ENCODE peak calls at places on chromosomes 3 and 15, in seven cellular contexts. One of them, this sample, is unnamed.
A peak's percentile ranks its signal among the peaks of the same experiment; 100 is the strongest.

GRCh38 chr3:178159691-178160090 is 376.5 kb upstream of the KCNMB2 start:
- DNase-seq in NCI-H460: no peak
- DNase-seq in CD8-positive, alpha-beta T cell: no peak
- DNase-seq in neural progenitor cell: peak; percentile 39
- DNase-seq in NCI-H1436: no peak
- DNase-seq in cardiac septum: no peak
- DNase-seq in endothelial cell: no peak
- DNase-seq in this sample: no peak

GRCh38 chr3:13824521-13825316 is 55.2 kb downstream of the WNT7A start:
- DNase-seq in endothelial cell: no peak
- DNase-seq in neural progenitor cell: no peak
- DNase-seq in NCI-H1436: no peak
- DNase-seq in CD8-positive, alpha-beta T cell: no peak
- DNase-seq in NCI-H460: no peak
- DNase-seq in cardiac septum: no peak
- DNase-seq in this sample: no peak

GRCh38 chr3:172152869-172153268 is 113.5 kb downstream of the FNDC3B start:
- DNase-seq in neural progenitor cell: no peak
- DNase-seq in NCI-H1436: no peak
- DNase-seq in endothelial cell: no peak
- DNase-seq in CD8-positive, alpha-beta T cell: no peak
- DNase-seq in cardiac septum: no peak
- DNase-seq in NCI-H460: no peak
- DNase-seq in this sample: no peak

GRCh38 chr15:97944724-97945123 is 15.8 kb upstream of the ARRDC4 start:
- DNase-seq in CD8-positive, alpha-beta T cell: no peak
- DNase-seq in neural progenitor cell: peak; percentile 14
- DNase-seq in NCI-H460: no peak
- DNase-seq in NCI-H1436: no peak
- DNase-seq in cardiac septum: no peak
- DNase-seq in endothelial cell: no peak
- DNase-seq in this sample: no peak

GRCh38 chr3:187210091-187210490 is 12.8 kb downstream of the RTP1 start:
- DNase-seq in neural progenitor cell: no peak
- DNase-seq in NCI-H1436: no peak
- DNase-seq in endothelial cell: no peak
- DNase-seq in NCI-H460: no peak
- DNase-seq in cardiac septum: no peak
- DNase-seq in CD8-positive, alpha-beta T cell: no peak
- DNase-seq in this sample: no peak

GRCh38 chr3:13615019-13615528 is 66.1 kb downstream of the FBLN2 start:
- DNase-seq in NCI-H460: no peak
- DNase-seq in neural progenitor cell: no peak
- DNase-seq in cardiac septum: no peak
- DNase-seq in CD8-positive, alpha-beta T cell: no peak
- DNase-seq in NCI-H1436: no peak
- DNase-seq in endothelial cell: no peak
- DNase-seq in this sample: no peak

GRCh38 chr3:125437631-125438435 is 62.7 kb upstream of the ZNF148 start:
- DNase-seq in cardiac septum: peak; percentile 69
- DNase-seq in NCI-H1436: peak; percentile 20
- DNase-seq in endothelial cell: peak; percentile 67
- DNase-seq in NCI-H460: peak; percentile 30
- DNase-seq in neural progenitor cell: peak; percentile 61
- DNase-seq in CD8-positive, alpha-beta T cell: peak; percentile 52
- DNase-seq in this sample: peak; percentile 33

GRCh38 chr15:85771276-85771675 is 23.4 kb downstream of the KLHL25 start:
- DNase-seq in endothelial cell: no peak
- DNase-seq in neural progenitor cell: no peak
- DNase-seq in NCI-H1436: no peak
- DNase-seq in cardiac septum: no peak
- DNase-seq in NCI-H460: no peak
- DNase-seq in CD8-positive, alpha-beta T cell: no peak
- DNase-seq in this sample: no peak

GRCh38 chr3:139517321-139517720 is 22.2 kb downstream of the RBP1 start:
- DNase-seq in endothelial cell: no peak
- DNase-seq in NCI-H460: no peak
- DNase-seq in cardiac septum: no peak
- DNase-seq in neural progenitor cell: no peak
- DNase-seq in NCI-H1436: no peak
- DNase-seq in CD8-positive, alpha-beta T cell: no peak
- DNase-seq in this sample: no peak

GRCh38 chr3:108342829-108343478 is 46.6 kb downstream of the HHLA2 start:
- DNase-seq in NCI-H1436: no peak
- DNase-seq in NCI-H460: no peak
- DNase-seq in neural progenitor cell: no peak
- DNase-seq in CD8-positive, alpha-beta T cell: no peak
- DNase-seq in endothelial cell: no peak
- DNase-seq in cardiac septum: no peak
- DNase-seq in this sample: no peak

GRCh38 chr3:113825090-113825489 is 13.5 kb upstream of the GRAMD1C start:
- DNase-seq in CD8-positive, alpha-beta T cell: no peak
- DNase-seq in NCI-H460: no peak
- DNase-seq in NCI-H1436: no peak
- DNase-seq in cardiac septum: no peak
- DNase-seq in neural progenitor cell: no peak
- DNase-seq in endothelial cell: no peak
- DNase-seq in this sample: no peak

GRCh38 chr3:133256787-133257483 is 142.9 kb upstream of the BFSP2 start:
- DNase-seq in NCI-H460: no peak
- DNase-seq in neural progenitor cell: no peak
- DNase-seq in endothelial cell: no peak
- DNase-seq in NCI-H1436: no peak
- DNase-seq in cardiac septum: no peak
- DNase-seq in CD8-positive, alpha-beta T cell: no peak
- DNase-seq in this sample: no peak

GRCh38 chr3:194296832-194297666 is 54.1 kb downstream of the CPN2 start:
- DNase-seq in NCI-H1436: no peak
- DNase-seq in neural progenitor cell: peak; percentile 98
- DNase-seq in CD8-positive, alpha-beta T cell: no peak
- DNase-seq in cardiac septum: peak; percentile 74
- DNase-seq in endothelial cell: peak; percentile 31
- DNase-seq in NCI-H460: no peak
- DNase-seq in this sample: no peak

GRCh38 chr3:40780341-40780800 is 255.6 kb downstream of the ZNF621 start:
- DNase-seq in neural progenitor cell: peak; percentile 68
- DNase-seq in CD8-positive, alpha-beta T cell: no peak
- DNase-seq in NCI-H1436: no peak
- DNase-seq in cardiac septum: peak; percentile 89
- DNase-seq in NCI-H460: no peak
- DNase-seq in endothelial cell: peak; percentile 6
- DNase-seq in this sample: no peak

GRCh38 chr3:41137686-41138111 is 61.6 kb upstream of the CTNNB1 start:
- DNase-seq in cardiac septum: no peak
- DNase-seq in NCI-H1436: no peak
- DNase-seq in CD8-positive, alpha-beta T cell: no peak
- DNase-seq in endothelial cell: no peak
- DNase-seq in NCI-H460: no peak
- DNase-seq in neural progenitor cell: no peak
- DNase-seq in this sample: no peak

GRCh38 chr3:170651260-170651845 is 65.5 kb upstream of the SLC7A14 start:
- DNase-seq in neural progenitor cell: no peak
- DNase-seq in endothelial cell: no peak
- DNase-seq in NCI-H460: no peak
- DNase-seq in NCI-H1436: no peak
- DNase-seq in cardiac septum: no peak
- DNase-seq in CD8-positive, alpha-beta T cell: no peak
- DNase-seq in this sample: no peak

GRCh38 chr3:196388946-196389345 is 43.3 kb downstream of the UBXN7 start:
- DNase-seq in NCI-H1436: no peak
- DNase-seq in neural progenitor cell: no peak
- DNase-seq in endothelial cell: no peak
- DNase-seq in cardiac septum: no peak
- DNase-seq in CD8-positive, alpha-beta T cell: no peak
- DNase-seq in NCI-H460: no peak
- DNase-seq in this sample: no peak